ENCODE peak calls at places on chromosome 15, in four cellular contexts. Y, T, X and M are unnamed samples.

GRCh38 chr15:31867536-31868442 is 162.5 kb upstream of the CHRNA7 start:
- DNase-seq in X (peak), Y (peak), T (peak), M (peak)

GRCh38 chr15:93899817-93900216 is 331.5 kb upstream of the MCTP2 start:
- DNase-seq in X (no peak), T (no peak), Y (no peak), M (no peak)

GRCh38 chr15:53072077-53072476 is 281.9 kb upstream of the ONECUT1 start:
- DNase-seq in T (peak), X (peak), Y (peak), M (peak)

GRCh38 chr15:52337198-52337853 is 41.7 kb upstream of the MYO5C start:
- DNase-seq in Y (peak), T (peak), X (no peak), M (no peak)

GRCh38 chr15:29888651-29889050 is 66.4 kb upstream of the TJP1 start:
- DNase-seq in T (peak), X (no peak), Y (peak), M (no peak)

GRCh38 chr15:80081390-80081789 is 21.9 kb downstream of the ZFAND6 start:
- DNase-seq in T (no peak), X (no peak), Y (no peak), M (no peak)

GRCh38 chr15:81294501-81294850 is 29.5 kb downstream of the STARD5 start:
- DNase-seq in X (no peak), T (no peak), Y (no peak), M (no peak)

GRCh38 chr15:47685141-47685870 is 32.0 kb upstream of the SEMA6D start:
- DNase-seq in Y (peak), T (peak), X (no peak), M (no peak)

GRCh38 chr15:86483936-86484335 is 404.3 kb downstream of the AGBL1 start:
- DNase-seq in Y (no peak), X (no peak), T (no peak), M (no peak)

GRCh38 chr15:48186271-48186670 is 5.2 kb upstream of the CTXN2 start:
- DNase-seq in Y (no peak), T (no peak), X (no peak), M (no peak)

GRCh38 chr15:22735781-22736180 is 50.7 kb upstream of the NIPA1 start:
- DNase-seq in Y (peak), X (no peak), T (peak), M (no peak)

GRCh38 chr15:90915216-90915807 is 12.2 kb downstream of the MAN2A2 start:
- DNase-seq in T (no peak), X (no peak), Y (no peak), M (no peak)

GRCh38 chr15:30030350-30030749 is 52.4 kb upstream of the GOLGA8J start:
- DNase-seq in T (no peak), X (peak), Y (no peak), M (no peak)

GRCh38 chr15:83436513-83437158 is 10.5 kb upstream of the SH3GL3 start:
- DNase-seq in Y (peak), X (peak), T (peak), M (no peak)

GRCh38 chr15:56468271-56468912 is 3.5 kb upstream of the MNS1 start:
- DNase-seq in T (peak), X (no peak), Y (peak), M (no peak)

GRCh38 chr15:63426552-63426951 is 44.9 kb upstream of the CA12 start:
- DNase-seq in Y (no peak), X (no peak), T (no peak), M (no peak)

GRCh38 chr15:46091860-46092450 is 457.1 kb downstream of the SQOR start:
- DNase-seq in X (peak), T (peak), Y (peak), M (peak)

GRCh38 chr15:100588638-100589242 is 13.2 kb downstream of the LINS1 start:
- DNase-seq in T (peak), X (no peak), Y (no peak), M (no peak)

GRCh38 chr15:51793521-51793920 is 35.9 kb upstream of the TMOD3 start:
- DNase-seq in Y (peak), X (no peak), T (no peak), M (no peak)

GRCh38 chr15:73799466-73799865 is 46.3 kb upstream of the INSYN1 start:
- DNase-seq in Y (no peak), T (peak), X (no peak), M (no peak)

GRCh38 chr15:55743615-55743978 is 645 bp upstream of the PRTG start:
- DNase-seq in T (no peak), Y (no peak), X (no peak), M (no peak)

DNA sequence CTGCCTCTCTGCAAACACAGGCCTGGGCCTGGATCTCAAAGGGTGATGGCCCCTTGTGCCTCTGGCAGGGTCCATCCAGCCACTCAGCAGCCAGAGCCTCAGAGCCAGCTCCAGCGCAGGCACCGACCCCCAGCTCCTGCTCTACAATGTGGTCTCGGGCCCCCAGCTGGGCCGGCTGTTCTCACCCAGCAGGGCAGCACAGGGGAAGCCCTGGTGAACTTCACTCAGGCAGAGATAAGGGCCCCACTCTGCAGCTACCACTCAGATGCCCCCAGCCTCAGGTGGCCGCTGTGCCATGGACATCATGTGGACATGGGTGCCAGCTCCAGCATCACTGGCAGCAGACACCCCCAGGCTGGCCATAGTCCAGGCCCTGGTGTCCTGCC is 173.1 kb downstream of the TBC1D2B start:
- DNase-seq in T (no peak), X (no peak), Y (no peak), M (no peak)
- H3K9ac ChIP-seq in T (no peak), X (no peak), Y (no peak), M (no peak)

GRCh38 chr15:61083081-61083780 is 145.9 kb downstream of the RORA start:
- DNase-seq in X (no peak), T (no peak), Y (no peak), M (no peak)
- H3K9ac ChIP-seq in X (no peak), T (no peak), Y (no peak), M (no peak)

DNA sequence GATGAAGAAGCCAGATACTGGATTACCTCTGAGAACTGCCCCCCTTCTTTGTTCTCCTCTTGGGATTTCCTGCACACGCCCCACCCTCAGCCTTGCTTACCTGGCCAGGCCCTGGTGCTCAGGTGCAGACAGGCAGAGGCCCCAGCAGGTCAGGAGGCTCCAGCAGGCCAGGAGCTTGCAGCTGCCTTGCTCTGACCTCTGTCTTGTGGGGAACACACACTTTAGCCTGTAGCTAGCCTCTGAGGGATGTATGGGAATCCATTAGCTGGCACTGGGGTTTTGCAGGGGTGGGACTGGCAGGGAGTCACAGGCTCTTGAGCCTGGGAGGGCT is 2.7 kb downstream of the SMAD6 start:
- DNase-seq in T (no peak), X (no peak), Y (no peak), M (peak)
- H3K9ac ChIP-seq in T (peak), X (peak), Y (peak), M (peak)

GRCh38 chr15:92839696-92840095 is 60.4 kb upstream of the CHD2 start:
- DNase-seq in T (no peak), Y (no peak), X (no peak), M (no peak)

GRCh38 chr15:92845109-92845508 is 55.0 kb upstream of the CHD2 start:
- DNase-seq in X (no peak), Y (peak), T (peak), M (no peak)

GRCh38 chr15:92843819-92844218 is 56.3 kb upstream of the CHD2 start:
- DNase-seq in Y (no peak), T (no peak), X (no peak), M (no peak)

GRCh38 chr15:92843326-92843725 is 56.8 kb upstream of the CHD2 start:
- DNase-seq in T (no peak), X (no peak), Y (no peak), M (no peak)

GRCh38 chr15:92840149-92840548 is 60.0 kb upstream of the CHD2 start:
- DNase-seq in X (no peak), T (no peak), Y (no peak), M (no peak)
- H3K9ac ChIP-seq in X (no peak), T (no peak), Y (no peak), M (no peak)

DNA sequence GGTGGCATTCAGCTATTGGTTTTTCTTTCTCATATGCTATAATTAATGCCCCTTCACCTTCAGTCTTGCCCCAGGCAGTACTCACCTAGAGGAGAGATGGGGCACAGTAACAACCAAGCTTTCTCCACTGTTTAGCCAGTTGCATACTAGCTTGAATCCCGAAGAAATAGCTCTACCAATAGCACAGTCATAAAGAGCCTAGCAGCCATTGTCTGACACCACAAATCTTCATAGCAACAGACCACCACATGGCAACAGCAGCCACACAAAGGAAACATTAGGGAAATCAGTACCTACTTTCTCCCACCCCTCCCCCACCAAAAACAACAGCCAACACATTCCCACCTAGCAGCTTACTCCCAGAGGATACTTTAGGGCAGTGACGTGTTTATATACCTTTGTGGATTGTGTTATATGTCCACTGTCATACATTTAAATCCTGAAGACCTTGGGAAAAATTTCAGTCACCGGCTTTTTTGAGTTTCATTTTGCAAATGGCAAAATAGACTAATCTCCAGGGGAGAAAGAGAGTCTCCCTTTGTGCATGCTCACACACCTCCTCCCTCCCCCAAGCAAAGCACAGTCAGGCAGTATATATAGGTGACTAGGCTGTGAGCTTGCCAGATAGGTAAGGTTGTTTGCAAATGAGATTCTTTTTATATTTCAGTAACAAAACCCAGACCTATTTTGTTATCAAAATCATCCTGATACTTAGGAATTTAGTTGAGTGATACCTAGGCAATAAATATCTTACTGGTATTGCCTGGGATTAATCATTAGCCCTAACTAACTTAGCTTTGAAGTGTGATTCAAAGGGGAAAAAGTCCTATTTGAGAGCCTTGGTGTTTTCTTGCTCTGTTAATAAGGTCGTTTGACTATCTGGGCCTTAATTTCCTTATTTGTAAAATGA is 140.6 kb downstream of the RBPMS2 start:
- DNase-seq in T (no peak), Y (no peak), X (no peak), M (no peak)
- H3K9ac ChIP-seq in T (no peak), Y (no peak), X (no peak), M (no peak)

GRCh38 chr15:70318594-70318993 is 220.9 kb upstream of the TLE3 start:
- DNase-seq in Y (no peak), X (no peak), T (no peak), M (no peak)
- H3K9ac ChIP-seq in Y (peak), X (no peak), T (no peak), M (no peak)

GRCh38 chr15:23897576-23897975 is 210.5 kb upstream of the NDN start:
- DNase-seq in Y (no peak), X (no peak), T (no peak), M (no peak)
- H3K9ac ChIP-seq in Y (no peak), X (no peak), T (no peak), M (no peak)

GRCh38 chr15:89498574-89498906 is 2.2 kb upstream of the RHCG start:
- DNase-seq in T (no peak), Y (no peak), X (no peak), M (no peak)
- H3K9ac ChIP-seq in T (no peak), Y (no peak), X (no peak), M (no peak)

GRCh38 chr15:40763801-40764765 is at the start of gene GCHFR:
- DNase-seq in Y (peak), X (no peak), T (peak), M (peak)

GRCh38 chr15:40766906-40767837 is 2.6 kb upstream of the C15orf62 start:
- DNase-seq in Y (no peak), X (no peak), T (peak), M (no peak)

GRCh38 chr15:40764766-40765136 is 883 bp downstream of the GCHFR start:
- DNase-seq in X (no peak), Y (no peak), T (no peak), M (no peak)

GRCh38 chr15:40767838-40768491 is 1.8 kb upstream of the C15orf62 start:
- DNase-seq in T (no peak), Y (no peak), X (no peak), M (no peak)

DNA sequence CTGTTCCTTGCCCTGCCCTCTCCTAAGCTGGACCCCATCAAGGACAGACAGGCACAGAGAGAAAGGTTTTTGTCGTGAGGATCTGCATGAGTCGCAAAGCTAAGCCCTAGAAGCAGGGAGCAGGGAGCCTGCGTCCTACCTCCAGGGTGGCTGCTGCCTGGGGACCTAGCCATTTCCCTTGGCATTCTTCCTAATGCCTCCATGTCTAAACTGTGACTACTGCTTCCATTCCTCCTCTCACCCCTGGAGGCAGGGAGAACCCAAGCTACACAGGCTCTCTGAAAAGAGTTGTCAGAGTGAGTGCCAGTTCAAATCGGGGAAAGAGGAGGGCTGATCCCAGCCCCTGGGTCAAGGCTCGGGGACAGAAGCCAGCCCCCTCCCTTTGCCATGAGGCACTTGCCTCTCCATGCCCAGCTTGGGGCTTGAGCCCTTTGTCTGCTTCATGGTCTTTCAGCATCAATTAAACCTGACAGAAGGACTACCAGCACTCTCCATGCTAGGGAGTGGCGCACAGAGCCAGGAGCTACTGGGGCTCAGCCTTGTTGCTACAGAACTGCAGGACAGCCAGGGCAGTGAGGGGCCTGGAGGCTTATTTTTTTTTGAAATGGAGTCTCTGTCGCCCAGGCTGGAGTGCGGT is 2.4 kb downstream of the GCHFR start:
- DNase-seq in X (no peak), T (peak), Y (peak), M (no peak)
- H3K9ac ChIP-seq in X (no peak), T (no peak), Y (no peak), M (no peak)

GRCh38 chr15:68618339-68619302 is 39.8 kb downstream of the CORO2B start:
- DNase-seq in Y (no peak), X (no peak), T (peak), M (no peak)
- H3K9ac ChIP-seq in Y (no peak), X (no peak), T (no peak), M (no peak)